ENCODE peak calls at places on chromosomes 1 and 21, in eight cellular contexts. One of them, this sample, is unnamed.

GRCh38 chr1:234244482-234244881 is 128.8 kb upstream of the COA6 start:
- DNase-seq in stomach: no peak
- DNase-seq in MM.1S: no peak
- DNase-seq in lower lobe of right lung: no peak
- DNase-seq in breast epithelium: no peak
- DNase-seq in left ventricle myocardium inferior: no peak
- DNase-seq in colonic mucosa: no peak
- DNase-seq in PC-3: no peak
- DNase-seq in this sample: no peak

GRCh38 chr1:4027492-4028138 is 127.5 kb upstream of the C1orf174 start:
- DNase-seq in stomach: no peak
- DNase-seq in MM.1S: peak; percentile 41
- DNase-seq in lower lobe of right lung: no peak
- DNase-seq in breast epithelium: no peak
- DNase-seq in left ventricle myocardium inferior: no peak
- DNase-seq in colonic mucosa: no peak
- DNase-seq in PC-3: no peak
- DNase-seq in this sample: no peak

GRCh38 chr1:151196292-151196800 is 2.0 kb upstream of the PIP5K1A start:
- DNase-seq in stomach: peak; percentile 71
- DNase-seq in MM.1S: peak; percentile 91
- DNase-seq in lower lobe of right lung: no peak
- DNase-seq in breast epithelium: peak; percentile 72
- DNase-seq in left ventricle myocardium inferior: peak; percentile 20
- DNase-seq in colonic mucosa: peak; percentile 89
- DNase-seq in PC-3: peak; percentile 97
- DNase-seq in this sample: peak; percentile 83

GRCh38 chr21:42118121-42118795 is 47.1 kb downstream of the UMODL1 start:
- DNase-seq in stomach: no peak
- DNase-seq in MM.1S: no peak
- DNase-seq in lower lobe of right lung: no peak
- DNase-seq in breast epithelium: no peak
- DNase-seq in left ventricle myocardium inferior: no peak
- DNase-seq in colonic mucosa: no peak
- DNase-seq in PC-3: no peak
- DNase-seq in this sample: no peak

GRCh38 chr1:9603766-9604753 is 15.3 kb downstream of the TMEM201 start:
- DNase-seq in stomach: no peak
- DNase-seq in MM.1S: no peak
- DNase-seq in lower lobe of right lung: no peak
- DNase-seq in breast epithelium: no peak
- DNase-seq in left ventricle myocardium inferior: no peak
- DNase-seq in colonic mucosa: no peak
- DNase-seq in PC-3: no peak
- DNase-seq in this sample: no peak

GRCh38 chr1:44985747-44986359 is 542 bp downstream of the EIF2B3 start:
- DNase-seq in stomach: no peak
- DNase-seq in MM.1S: no peak
- DNase-seq in lower lobe of right lung: no peak
- DNase-seq in breast epithelium: no peak
- DNase-seq in left ventricle myocardium inferior: no peak
- DNase-seq in colonic mucosa: no peak
- DNase-seq in PC-3: no peak
- DNase-seq in this sample: no peak

GRCh38 chr1:68758666-68759209 is 261.9 kb upstream of the DEPDC1 start:
- DNase-seq in stomach: no peak
- DNase-seq in MM.1S: no peak
- DNase-seq in lower lobe of right lung: no peak
- DNase-seq in breast epithelium: no peak
- DNase-seq in left ventricle myocardium inferior: no peak
- DNase-seq in colonic mucosa: no peak
- DNase-seq in PC-3: no peak
- DNase-seq in this sample: no peak

GRCh38 chr21:42232176-42232825 is 13.4 kb downstream of the ABCG1 start:
- DNase-seq in stomach: no peak
- DNase-seq in MM.1S: no peak
- DNase-seq in lower lobe of right lung: peak; percentile 26
- DNase-seq in breast epithelium: no peak
- DNase-seq in left ventricle myocardium inferior: no peak
- DNase-seq in colonic mucosa: no peak
- DNase-seq in PC-3: no peak
- DNase-seq in this sample: no peak

GRCh38 chr21:31514598-31514997 is 144.9 kb upstream of the SOD1 start:
- DNase-seq in stomach: no peak
- DNase-seq in MM.1S: no peak
- DNase-seq in lower lobe of right lung: no peak
- DNase-seq in breast epithelium: peak; percentile 24
- DNase-seq in left ventricle myocardium inferior: no peak
- DNase-seq in colonic mucosa: no peak
- DNase-seq in PC-3: no peak
- DNase-seq in this sample: peak; percentile 15

GRCh38 chr1:197744979-197745378 is 30.3 kb downstream of the DENND1B start:
- DNase-seq in stomach: no peak
- DNase-seq in MM.1S: no peak
- DNase-seq in lower lobe of right lung: no peak
- DNase-seq in breast epithelium: no peak
- DNase-seq in left ventricle myocardium inferior: no peak
- DNase-seq in colonic mucosa: no peak
- DNase-seq in PC-3: no peak
- DNase-seq in this sample: no peak

GRCh38 chr1:1083181-1084027 is 9.3 kb upstream of the RNF223 start:
- DNase-seq in stomach: peak; percentile 22
- DNase-seq in MM.1S: no peak
- DNase-seq in lower lobe of right lung: peak; percentile 42
- DNase-seq in breast epithelium: no peak
- DNase-seq in left ventricle myocardium inferior: peak; percentile 12
- DNase-seq in colonic mucosa: no peak
- DNase-seq in PC-3: no peak
- DNase-seq in this sample: no peak

GRCh38 chr1:212457740-212458338 is 25.1 kb downstream of the NENF start:
- DNase-seq in stomach: peak; percentile 39
- DNase-seq in MM.1S: peak; percentile 79
- DNase-seq in lower lobe of right lung: no peak
- DNase-seq in breast epithelium: no peak
- DNase-seq in left ventricle myocardium inferior: no peak
- DNase-seq in colonic mucosa: peak; percentile 76
- DNase-seq in PC-3: peak; percentile 91
- DNase-seq in this sample: peak; percentile 45

GRCh38 chr1:226988337-226988672 is 48.2 kb downstream of the COQ8A start:
- DNase-seq in stomach: peak; percentile 71
- DNase-seq in MM.1S: no peak
- DNase-seq in lower lobe of right lung: no peak
- DNase-seq in breast epithelium: peak; percentile 45
- DNase-seq in left ventricle myocardium inferior: no peak
- DNase-seq in colonic mucosa: peak; percentile 88
- DNase-seq in PC-3: peak; percentile 65
- DNase-seq in this sample: no peak

GRCh38 chr1:119674835-119675289 is 26.8 kb upstream of the ZNF697 start:
- DNase-seq in stomach: peak; percentile 77
- DNase-seq in MM.1S: no peak
- DNase-seq in lower lobe of right lung: no peak
- DNase-seq in breast epithelium: no peak
- DNase-seq in left ventricle myocardium inferior: no peak
- DNase-seq in colonic mucosa: peak; percentile 52
- DNase-seq in PC-3: peak; percentile 90
- DNase-seq in this sample: peak; percentile 69

GRCh38 chr1:3984586-3984985 is 84.5 kb upstream of the C1orf174 start:
- DNase-seq in stomach: no peak
- DNase-seq in MM.1S: no peak
- DNase-seq in lower lobe of right lung: no peak
- DNase-seq in breast epithelium: no peak
- DNase-seq in left ventricle myocardium inferior: no peak
- DNase-seq in colonic mucosa: no peak
- DNase-seq in PC-3: no peak
- DNase-seq in this sample: no peak

GRCh38 chr1:3662080-3662671 is 9.9 kb downstream of the TP73 start:
- DNase-seq in stomach: no peak
- DNase-seq in MM.1S: no peak
- DNase-seq in lower lobe of right lung: no peak
- DNase-seq in breast epithelium: no peak
- DNase-seq in left ventricle myocardium inferior: no peak
- DNase-seq in colonic mucosa: no peak
- DNase-seq in PC-3: no peak
- DNase-seq in this sample: no peak

GRCh38 chr1:40848530-40849189 is 13.5 kb downstream of the CITED4 start:
- DNase-seq in stomach: peak; percentile 81
- DNase-seq in MM.1S: peak; percentile 36
- DNase-seq in lower lobe of right lung: peak; percentile 61
- DNase-seq in breast epithelium: peak; percentile 78
- DNase-seq in left ventricle myocardium inferior: peak; percentile 61
- DNase-seq in colonic mucosa: peak; percentile 77
- DNase-seq in PC-3: peak; percentile 89
- DNase-seq in this sample: peak; percentile 62

GRCh38 chr1:108703939-108704338 is 8.8 kb upstream of the FNDC7 start:
- DNase-seq in stomach: no peak
- DNase-seq in MM.1S: no peak
- DNase-seq in lower lobe of right lung: no peak
- DNase-seq in breast epithelium: no peak
- DNase-seq in left ventricle myocardium inferior: no peak
- DNase-seq in colonic mucosa: no peak
- DNase-seq in PC-3: peak; percentile 8
- DNase-seq in this sample: peak; percentile 32

GRCh38 chr21:45141507-45141906 is 67.1 kb downstream of the ADARB1 start:
- DNase-seq in stomach: no peak
- DNase-seq in MM.1S: no peak
- DNase-seq in lower lobe of right lung: no peak
- DNase-seq in breast epithelium: no peak
- DNase-seq in left ventricle myocardium inferior: no peak
- DNase-seq in colonic mucosa: no peak
- DNase-seq in PC-3: no peak
- DNase-seq in this sample: no peak

GRCh38 chr1:15075175-15075574 is 78.4 kb upstream of the TMEM51 start:
- DNase-seq in stomach: no peak
- DNase-seq in MM.1S: no peak
- DNase-seq in lower lobe of right lung: no peak
- DNase-seq in breast epithelium: no peak
- DNase-seq in left ventricle myocardium inferior: no peak
- DNase-seq in colonic mucosa: no peak
- DNase-seq in PC-3: no peak
- DNase-seq in this sample: no peak
- H3K4me3 ChIP-seq in stomach: no peak overlapping the region
- H3K4me3 ChIP-seq in MM.1S: no peak overlapping the region
- H3K4me3 ChIP-seq in lower lobe of right lung: no peak overlapping the region
- H3K4me3 ChIP-seq in breast epithelium: no peak overlapping the region
- H3K4me3 ChIP-seq in left ventricle myocardium inferior: no peak overlapping the region
- H3K4me3 ChIP-seq in colonic mucosa: no peak overlapping the region
- H3K4me3 ChIP-seq in PC-3: no peak overlapping the region
- H3K4me3 ChIP-seq in this sample: no peak overlapping the region

DNA sequence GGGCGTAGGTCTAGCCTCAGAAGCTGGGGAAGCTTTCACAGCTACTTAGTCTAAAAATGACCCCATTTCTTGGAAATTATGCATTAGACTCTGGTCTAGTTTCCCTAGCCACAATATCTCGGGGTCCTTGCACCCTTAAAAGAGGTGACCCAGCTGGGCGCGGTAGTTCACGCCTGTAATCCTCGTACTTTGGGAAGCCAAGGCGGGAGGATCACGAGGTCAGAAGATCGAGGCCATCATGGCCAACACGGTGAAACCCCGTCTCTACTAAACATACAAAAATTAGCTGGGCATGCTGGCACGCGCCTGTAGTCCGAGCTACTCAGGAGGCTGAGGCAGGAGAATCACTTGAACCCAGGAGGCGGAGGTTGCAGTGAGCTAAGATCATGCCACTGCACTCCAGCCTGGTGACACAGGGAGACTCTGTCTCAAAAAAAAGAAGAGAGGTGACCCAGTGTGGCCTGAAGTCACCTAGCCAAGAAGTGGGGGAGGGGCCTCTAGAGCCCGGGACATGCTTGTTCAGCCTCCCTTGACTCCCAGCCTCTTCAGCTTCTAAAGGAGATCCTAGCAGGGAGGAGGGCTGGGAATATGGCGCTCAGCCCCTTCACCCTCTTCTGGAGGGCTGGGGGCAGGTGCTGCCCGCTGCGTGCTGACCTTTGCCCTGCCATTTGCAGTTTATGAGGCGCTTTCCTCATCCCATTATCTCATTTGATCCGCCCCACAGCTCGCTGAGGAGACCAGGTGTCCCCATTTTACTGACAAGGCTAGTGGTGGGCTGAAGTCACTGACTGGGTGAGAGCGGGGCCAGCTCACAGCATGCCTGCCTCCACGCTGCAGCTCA is 7.2 kb downstream of the ELF3 start:
- DNase-seq in stomach: peak; percentile 83
- DNase-seq in MM.1S: no peak
- DNase-seq in lower lobe of right lung: peak; percentile 74
- DNase-seq in breast epithelium: peak; percentile 76
- DNase-seq in left ventricle myocardium inferior: no peak
- DNase-seq in colonic mucosa: peak; percentile 93
- DNase-seq in PC-3: peak; percentile 43
- DNase-seq in this sample: no peak
- H3K27ac ChIP-seq in stomach: peak overlapping the region; percentile 92
- H3K27ac ChIP-seq in MM.1S: no peak overlapping the region
- H3K27ac ChIP-seq in lower lobe of right lung: peak overlapping the region; percentile 73
- H3K27ac ChIP-seq in breast epithelium: peak overlapping the region; percentile 96
- H3K27ac ChIP-seq in left ventricle myocardium inferior: no peak overlapping the region
- H3K27ac ChIP-seq in colonic mucosa: peak overlapping the region; percentile 93
- H3K27ac ChIP-seq in PC-3: peak overlapping the region; percentile 99
- H3K27ac ChIP-seq in this sample: no peak overlapping the region

DNA sequence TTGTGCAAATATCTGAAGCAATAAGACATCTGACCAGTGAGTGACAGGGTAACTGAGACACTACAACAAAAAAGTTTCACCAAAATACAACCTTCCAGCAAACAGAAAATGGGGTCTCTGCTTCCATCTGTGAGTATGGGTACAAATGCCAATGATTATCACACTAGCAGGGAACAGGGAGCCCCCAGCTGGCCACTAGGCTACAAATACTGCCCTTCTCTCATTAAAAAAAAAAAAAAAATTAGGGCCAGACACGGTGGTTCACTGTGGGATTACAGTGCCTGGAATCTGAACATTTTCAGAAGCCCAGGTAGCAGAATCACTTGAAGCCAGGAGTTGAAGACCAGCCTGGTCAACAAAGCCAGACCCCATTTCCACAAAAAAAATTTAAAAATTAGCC is 48.4 kb upstream of the EDARADD start:
- DNase-seq in stomach: no peak
- DNase-seq in MM.1S: no peak
- DNase-seq in lower lobe of right lung: no peak
- DNase-seq in breast epithelium: no peak
- DNase-seq in left ventricle myocardium inferior: no peak
- DNase-seq in colonic mucosa: no peak
- DNase-seq in PC-3: peak; percentile 3
- DNase-seq in this sample: peak; percentile 4
- TF ChIP-seq CTCF in stomach: peak; percentile 9
- TF ChIP-seq CTCF in MM.1S: no peak
- TF ChIP-seq CTCF in lower lobe of right lung: no peak
- TF ChIP-seq CTCF in breast epithelium: no peak
- TF ChIP-seq CTCF in left ventricle myocardium inferior: no peak
- TF ChIP-seq CTCF in colonic mucosa: no peak
- TF ChIP-seq CTCF in PC-3: no peak
- TF ChIP-seq CTCF in this sample: peak; percentile 47

DNA sequence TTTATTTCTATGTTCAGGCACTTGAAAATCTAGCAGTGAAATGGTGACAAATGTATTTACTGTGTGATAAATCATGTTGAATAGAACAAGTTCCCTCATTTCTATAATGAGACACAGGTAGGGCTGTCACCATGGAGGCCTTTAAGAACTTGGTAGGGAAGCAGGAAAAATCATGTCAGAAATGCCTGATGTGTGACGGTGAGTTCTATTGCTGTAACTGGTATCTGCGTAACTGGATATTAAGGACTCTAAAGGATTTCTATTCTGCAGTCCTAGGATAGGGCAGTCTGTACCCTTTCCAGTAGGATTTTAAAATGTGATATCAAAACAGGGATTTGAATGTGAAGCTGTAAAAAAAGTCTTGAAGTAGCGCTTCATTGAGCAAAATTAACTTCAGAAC is 15.5 kb downstream of the ACTN2 start:
- DNase-seq in stomach: no peak
- DNase-seq in MM.1S: no peak
- DNase-seq in lower lobe of right lung: no peak
- DNase-seq in breast epithelium: no peak
- DNase-seq in left ventricle myocardium inferior: no peak
- DNase-seq in colonic mucosa: no peak
- DNase-seq in PC-3: no peak
- DNase-seq in this sample: no peak
- H3K4me3 ChIP-seq in stomach: no peak overlapping the region
- H3K4me3 ChIP-seq in MM.1S: no peak overlapping the region
- H3K4me3 ChIP-seq in lower lobe of right lung: no peak overlapping the region
- H3K4me3 ChIP-seq in breast epithelium: no peak overlapping the region
- H3K4me3 ChIP-seq in left ventricle myocardium inferior: peak overlapping the region; percentile 54
- H3K4me3 ChIP-seq in colonic mucosa: no peak overlapping the region
- H3K4me3 ChIP-seq in PC-3: no peak overlapping the region
- H3K4me3 ChIP-seq in this sample: no peak overlapping the region